ENCODE peak calls at places on chromosomes 2 and 18, in five cellular contexts. V is colonic mucosa, S is transverse colon, K is tibial nerve, E is psoas muscle. R is an unnamed sample. For H3K36me3 and H3K9me3, the result is how much of the 10 kb centered on the place peaks cover.

GRCh38 chr18:74806700-74807416 is 209.2 kb downstream of the ZNF407 start:
- DNase-seq in K (no peak), V (no peak), E (no peak), S (no peak), R (no peak)

GRCh38 chr2:237816531-237816930 is 18.0 kb downstream of the RBM44 start:
- DNase-seq in K (no peak), V (no peak), E (no peak), S (no peak), R (no peak)

GRCh38 chr2:109063326-109063670 is 65.7 kb upstream of the SH3RF3 start:
- DNase-seq in E (no peak), K (no peak), S (no peak), V (no peak), R (no peak)

GRCh38 chr2:67600946-67601345 is 203.8 kb downstream of the ETAA1 start:
- DNase-seq in V (no peak), E (no peak), S (no peak), K (no peak), R (no peak)

GRCh38 chr2:241132549-241133435 is 16.5 kb downstream of the PASK start:
- DNase-seq in V (no peak), S (no peak), E (no peak), K (no peak), R (no peak)

GRCh38 chr18:51273435-51273834 is 76.0 kb upstream of the MEX3C start:
- DNase-seq in E (no peak), S (no peak), V (no peak), K (no peak), R (peak)

GRCh38 chr2:202965810-202966454 is 48.7 kb upstream of the NBEAL1 start:
- DNase-seq in V (no peak), E (no peak), S (no peak), K (no peak), R (peak)

GRCh38 chr2:208315081-208315788 is 49.2 kb downstream of the PIKFYVE start:
- DNase-seq in E (peak), V (no peak), K (peak), S (no peak), R (peak)

GRCh38 chr18:36420826-36421225 is 123.3 kb downstream of the FHOD3 start:
- DNase-seq in K (no peak), E (no peak), S (no peak), V (no peak), R (no peak)

GRCh38 chr18:63676526-63676925 is 14.8 kb upstream of the SERPINB3 start:
- DNase-seq in S (no peak), V (no peak), K (no peak), E (no peak), R (no peak)

GRCh38 chr2:233418761-233419625 is 64.7 kb downstream of the DGKD start:
- DNase-seq in E (peak), S (no peak), K (no peak), V (no peak), R (peak)

GRCh38 chr18:48153641-48154481 is 223.4 kb upstream of the SMAD2 start:
- DNase-seq in K (peak), E (no peak), V (no peak), S (no peak), R (no peak)

GRCh38 chr2:191050640-191050987 is 36.6 kb upstream of the STAT1 start:
- DNase-seq in V (no peak), S (no peak), E (no peak), K (no peak), R (peak)

GRCh38 chr18:59821983-59822382 is 77.8 kb upstream of the PMAIP1 start:
- DNase-seq in V (no peak), S (no peak), K (no peak), E (no peak), R (no peak)

GRCh38 chr2:80303825-80304521 is 579 bp downstream of the LRRTM1 start:
- DNase-seq in S (no peak), E (peak), V (no peak), K (no peak), R (no peak)

DNA sequence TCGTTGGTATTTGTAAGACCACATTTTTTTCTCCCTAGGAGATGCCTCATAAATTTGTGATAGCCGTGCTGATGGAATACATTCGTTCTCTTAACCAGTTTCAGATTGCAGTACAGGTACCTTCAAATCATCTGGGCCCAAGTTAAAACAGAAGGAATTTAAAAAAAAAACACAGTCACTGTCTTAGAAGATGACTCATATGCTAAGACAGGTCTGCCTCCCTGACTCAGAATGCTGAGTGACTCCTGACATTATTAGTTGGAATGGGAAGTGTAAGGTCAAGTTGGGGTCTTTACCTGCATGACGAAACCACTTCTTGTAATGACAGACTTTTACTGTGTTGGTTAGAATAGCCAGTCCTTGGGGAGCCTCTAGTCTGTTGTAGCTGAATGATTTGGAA is 26.3 kb downstream of the RMC1 start:
- DNase-seq in V (no peak), S (no peak), K (no peak), E (no peak), R (no peak)
- H3K36me3 ChIP-seq in V (under half), S (under half), K (half or more), E (half or more), R (under half)

GRCh38 chr2:95149397-95149984 is 10.2 kb downstream of the ZNF514 start:
- DNase-seq in V (no peak), S (no peak), E (no peak), K (no peak), R (no peak)

GRCh38 chr2:95138702-95139101 is 17.1 kb upstream of the MRPS5 start:
- DNase-seq in S (no peak), V (no peak), K (no peak), E (no peak), R (no peak)

GRCh38 chr2:95143838-95144237 is 15.8 kb downstream of the ZNF514 start:
- DNase-seq in E (no peak), S (no peak), V (no peak), K (no peak), R (no peak)
- H3K9me3 ChIP-seq in E (half or more), S (half or more), V (under half), K (under half), R (under half)

GRCh38 chr2:134089454-134089853 is 164.4 kb upstream of the MGAT5 start:
- DNase-seq in S (no peak), K (no peak), V (no peak), E (no peak), R (no peak)

GRCh38 chr2:134086594-134087219 is 167.2 kb upstream of the MGAT5 start:
- DNase-seq in K (no peak), E (no peak), S (no peak), V (no peak), R (no peak)

GRCh38 chr2:134083548-134083947 is 170.3 kb upstream of the MGAT5 start:
- DNase-seq in S (no peak), V (no peak), E (no peak), K (no peak), R (no peak)

GRCh38 chr2:134087371-134087921 is 166.4 kb upstream of the MGAT5 start:
- DNase-seq in V (no peak), S (no peak), E (no peak), K (no peak), R (no peak)
- H3K36me3 ChIP-seq in V (under half), S (under half), E (under half), K (under half), R (under half)

GRCh38 chr2:52745144-52745543 is 1022.5 kb upstream of the CHAC2 start:
- DNase-seq in V (no peak), S (no peak), E (no peak), K (no peak), R (no peak)
- H3K9me3 ChIP-seq in V (under half), S (under half), E (under half), K (under half), R (under half)

R was measured in cardiac muscle cell.